ENCODE peak calls at places on chromosome 7, in ten cellular contexts. Z is HepG2, L is endothelial cell of umbilical vein, F is K562, N is stomach, S is HCT116, I is sigmoid colon, J is breast epithelium, D is H1, E is spleen. U is an unnamed sample.
A peak's percentile ranks its signal among the peaks of the same experiment; 100 is the strongest.

GRCh38 chr7:45026984-45027773 is 27.2 kb downstream of the CCM2 start:
- DNase-seq in N (no peak), Z (peak; percentile 40), L (peak; percentile 31), E (peak; percentile 82), D (no peak), F (no peak), J (no peak), S (no peak), I (no peak), U (no peak)

GRCh38 chr7:17774248-17774647 is 166.0 kb downstream of the SNX13 start:
- DNase-seq in L (no peak), D (no peak), I (no peak), E (no peak), N (no peak), S (no peak), Z (no peak), J (no peak), F (no peak), U (no peak)

GRCh38 chr7:128879461-128879938 is 16.8 kb downstream of the ATP6V1F start:
- DNase-seq in I (peak; percentile 61), J (no peak), N (no peak), D (no peak), F (no peak), S (no peak), Z (no peak), L (no peak), E (peak; percentile 63), U (no peak)

GRCh38 chr7:103996639-103997038 is 7.2 kb upstream of the RELN start:
- DNase-seq in D (no peak), N (no peak), S (no peak), L (no peak), J (no peak), F (no peak), I (no peak), E (no peak), Z (no peak), U (no peak)

GRCh38 chr7:684416-684815 is 42.1 kb upstream of the DNAAF5 start:
- DNase-seq in I (peak; percentile 25), D (no peak), S (no peak), J (no peak), N (no peak), Z (no peak), L (no peak), E (peak; percentile 55), F (no peak), U (peak; percentile 30)

GRCh38 chr7:104969183-104969582 is 44.8 kb upstream of the KMT2E start:
- DNase-seq in E (no peak), F (no peak), S (no peak), L (no peak), Z (no peak), D (no peak), N (no peak), I (no peak), J (no peak), U (no peak)

GRCh38 chr7:124929467-124930172 is at the start of gene POT1:
- DNase-seq in D (peak; percentile 99), L (peak; percentile 100), F (peak; percentile 98), E (peak; percentile 99), Z (peak; percentile 97), J (peak; percentile 98), I (peak; percentile 100), S (peak; percentile 99), N (peak; percentile 96), U (peak; percentile 99)

GRCh38 chr7:20199015-20199737 is 18.0 kb downstream of the MACC1 start:
- DNase-seq in E (peak; percentile 76), F (peak; percentile 43), D (no peak), I (no peak), S (peak; percentile 94), N (peak; percentile 34), J (peak; percentile 38), Z (no peak), L (peak; percentile 83), U (no peak)

GRCh38 chr7:45363669-45364068 is 206.1 kb downstream of the RAMP3 start:
- DNase-seq in D (no peak), N (no peak), S (no peak), F (no peak), L (no peak), J (no peak), Z (no peak), E (no peak), I (no peak), U (no peak)

GRCh38 chr7:44541028-44541869 is at the start of gene NPC1L1:
- DNase-seq in Z (peak; percentile 91), S (no peak), D (no peak), J (no peak), E (peak; percentile 67), F (no peak), N (no peak), I (no peak), L (no peak), U (no peak)

GRCh38 chr7:21367537-21367936 is 60.3 kb upstream of the SP4 start:
- DNase-seq in L (no peak), F (no peak), Z (no peak), J (no peak), I (no peak), N (no peak), D (no peak), E (no peak), S (no peak), U (no peak)

GRCh38 chr7:1343551-1343950 is 110.9 kb downstream of the UNCX start:
- DNase-seq in F (no peak), D (no peak), J (no peak), Z (no peak), L (no peak), E (peak; percentile 41), N (no peak), S (no peak), I (peak; percentile 42), U (no peak)

GRCh38 chr7:92634924-92635519 is 44.8 kb upstream of the FAM133B start:
- DNase-seq in F (no peak), J (no peak), N (no peak), S (peak; percentile 39), E (no peak), I (no peak), L (peak; percentile 82), D (no peak), Z (peak; percentile 12), U (no peak)
- TF ChIP-seq POLR2AphosphoS5 in F (no peak), J (no peak), N (no peak), S (no peak), E (no peak), I (peak; percentile 51), L (peak; percentile 44), D (no peak), Z (no peak), U (no peak)

DNA sequence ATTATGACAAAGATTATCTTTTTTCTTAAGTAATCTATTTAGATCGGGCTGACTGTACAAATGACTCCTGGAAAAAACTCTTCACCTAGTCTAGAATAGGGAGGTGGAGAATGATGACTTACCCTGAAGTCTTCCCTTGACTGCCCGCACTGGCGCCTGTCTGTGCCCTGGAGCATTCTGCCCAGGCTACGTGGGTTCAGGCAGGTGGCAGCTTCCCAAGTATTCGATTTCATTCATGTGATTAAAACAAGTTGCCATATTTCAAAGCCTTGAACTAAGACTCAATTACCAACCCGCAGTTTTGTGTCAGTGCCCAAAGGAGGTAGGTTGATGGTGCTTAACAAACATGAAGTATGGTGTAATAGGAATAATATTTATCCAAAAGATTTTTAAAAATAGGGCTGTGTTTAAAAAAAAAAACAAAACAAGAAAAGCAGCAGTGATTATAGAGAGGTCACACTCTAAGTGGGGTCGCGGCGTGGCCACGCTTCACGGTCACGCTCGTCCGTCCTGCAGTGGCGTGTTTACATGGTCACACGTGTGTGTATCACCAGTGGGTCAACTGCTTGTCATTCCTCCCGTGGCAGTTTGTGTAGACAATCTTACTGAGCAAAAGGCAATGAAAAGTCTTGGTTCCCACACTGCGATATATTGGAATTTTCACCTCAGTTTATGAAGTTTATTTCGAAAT is 10.8 kb downstream of the INSIG1 start:
- DNase-seq in F (no peak), Z (no peak), N (no peak), E (no peak), D (no peak), J (no peak), I (no peak), S (no peak), L (no peak), U (no peak)
- TF ChIP-seq POLR2A in F (no peak), Z (no peak), N (no peak), E (no peak), D (no peak), J (no peak), I (no peak), S (no peak), L (no peak), U (no peak)

GRCh38 chr7:101099969-101100781 is 14.9 kb downstream of the TRIM56 start:
- DNase-seq in E (peak; percentile 85), Z (peak; percentile 88), N (peak; percentile 86), J (peak; percentile 89), F (peak; percentile 96), I (peak; percentile 98), L (peak; percentile 97), S (peak; percentile 84), D (peak; percentile 92), U (peak; percentile 97)
- TF ChIP-seq POLR2AphosphoS5 in E (peak; percentile 79), Z (no peak), N (peak; percentile 70), J (peak; percentile 86), F (peak; percentile 57), I (peak; percentile 93), L (peak; percentile 99), S (peak; percentile 70), D (no peak), U (peak; percentile 83)

DNA sequence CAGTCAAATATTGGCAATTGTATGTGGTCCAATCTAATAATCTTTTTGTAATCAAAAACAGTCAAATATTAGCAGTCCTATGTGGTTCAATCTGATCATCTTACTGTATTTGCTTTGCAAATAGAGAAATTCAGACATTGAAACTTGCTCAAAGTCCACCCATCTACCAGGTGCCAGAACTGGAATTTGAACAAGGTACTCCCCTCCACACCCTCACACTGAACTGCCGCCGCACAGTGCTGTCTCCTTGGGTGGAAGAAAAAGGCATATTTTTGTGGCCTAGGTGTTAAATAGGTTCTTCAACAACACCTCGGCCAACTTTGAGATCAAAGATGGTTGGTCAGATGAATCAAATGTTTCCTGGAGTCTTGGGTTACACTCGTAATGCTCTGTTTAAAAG is 544.2 kb upstream of the GALNT17 start:
- DNase-seq in I (no peak), D (no peak), N (no peak), S (no peak), E (no peak), Z (peak; percentile 10), J (no peak), L (no peak), F (no peak), U (no peak)
- TF ChIP-seq POLR2A in I (no peak), D (no peak), N (no peak), S (no peak), E (no peak), Z (no peak), J (no peak), L (no peak), F (no peak), U (no peak)

GRCh38 chr7:151813997-151814396 is 62.9 kb downstream of the PRKAG2 start:
- DNase-seq in Z (no peak), S (no peak), F (no peak), N (no peak), J (no peak), I (no peak), L (no peak), D (no peak), E (no peak), U (no peak)
- TF ChIP-seq POLR2AphosphoS5 in Z (no peak), S (no peak), F (no peak), N (no peak), J (no peak), I (no peak), L (no peak), D (no peak), E (no peak), U (no peak)

U was measured in suprapubic skin.